ENCODE peak calls at places on chromosomes 16 and 17, in eight cellular contexts. Y is activated T-cell treated with anti-CD3 and anti-CD28 coated beads, Interleukin-2, amount 50 U/mL, for 4 hours; S is left lung; O is stimulated activated CD4-positive, alpha-beta T cell treated with anti-CD3 and anti-CD28 coated beads, Interleukin-15, amount 100 ng/mL, for 24 hours; M is neuronal stem cell; V is NCI-H1436 treated with DMSO at 0.1 percent for 48 hours; P is H7; D is kidney. N is an unnamed sample.

GRCh38 chr17:52606098-52606497 is 447.6 kb upstream of the CA10 start:
- DNase-seq in Y (no peak), S (no peak), O (no peak), M (no peak), V (no peak), P (no peak), D (no peak), N (no peak)

GRCh38 chr17:69565447-69565846 is 150.9 kb downstream of the MAP2K6 start:
- DNase-seq in Y (no peak), S (no peak), O (no peak), M (no peak), V (no peak), P (no peak), D (no peak), N (no peak)

GRCh38 chr17:33328129-33328528 is 35.0 kb upstream of the ASIC2 start:
- DNase-seq in Y (no peak), S (no peak), O (no peak), M (peak), V (no peak), P (peak), D (no peak), N (no peak)

GRCh38 chr17:82907797-82908261 is 68.0 kb upstream of the ZNF750 start:
- DNase-seq in Y (no peak), S (no peak), O (no peak), M (no peak), V (no peak), P (no peak), D (peak), N (peak)

GRCh38 chr16:75260856-75261589 is 9.6 kb upstream of the BCAR1 start:
- DNase-seq in Y (no peak), S (no peak), O (no peak), M (no peak), V (no peak), P (peak), D (peak), N (peak)

GRCh38 chr17:17897442-17897841 is 60.7 kb upstream of the SREBF1 start:
- DNase-seq in Y (no peak), S (no peak), O (no peak), M (no peak), V (no peak), P (no peak), D (no peak), N (no peak)

GRCh38 chr17:27199948-27200347 is 94.0 kb upstream of the WSB1 start:
- DNase-seq in Y (no peak), S (no peak), O (no peak), M (no peak), V (no peak), P (no peak), D (no peak), N (no peak)

GRCh38 chr16:49739381-49739780 is 116.5 kb downstream of the ZNF423 start:
- DNase-seq in Y (no peak), S (no peak), O (no peak), M (no peak), V (no peak), P (peak), D (no peak), N (no peak)

GRCh38 chr16:50621452-50621792 is 59.7 kb downstream of the SNX20 start:
- DNase-seq in Y (no peak), S (no peak), O (no peak), M (no peak), V (no peak), P (no peak), D (no peak), N (no peak)

GRCh38 chr17:28399808-28400207 is 6.2 kb downstream of the SLC46A1 start:
- DNase-seq in Y (no peak), S (no peak), O (no peak), M (no peak), V (no peak), P (no peak), D (no peak), N (no peak)

GRCh38 chr16:31277659-31278260 is 18.0 kb downstream of the ITGAM start:
- DNase-seq in Y (no peak), S (no peak), O (no peak), M (no peak), V (no peak), P (no peak), D (no peak), N (peak)

GRCh38 chr17:40559016-40559853 is 6.0 kb downstream of the CCR7 start:
- DNase-seq in Y (no peak), S (no peak), O (no peak), M (no peak), V (no peak), P (no peak), D (peak), N (peak)

GRCh38 chr17:77995146-77995852 is 36.8 kb downstream of the TNRC6C start:
- DNase-seq in Y (peak), S (no peak), O (peak), M (no peak), V (no peak), P (no peak), D (no peak), N (no peak)

GRCh38 chr16:6725634-6726331 is 606.9 kb upstream of the RBFOX1 start:
- DNase-seq in Y (no peak), S (no peak), O (no peak), M (no peak), V (no peak), P (peak), D (no peak), N (no peak)

GRCh38 chr16:81901483-81901882 is 109.8 kb downstream of the SDR42E1 start:
- DNase-seq in Y (no peak), S (no peak), O (no peak), M (no peak), V (no peak), P (no peak), D (no peak), N (no peak)

GRCh38 chr16:61936522-61936921 is 99.7 kb downstream of the CDH8 start:
- DNase-seq in Y (no peak), S (no peak), O (no peak), M (peak), V (no peak), P (peak), D (no peak), N (no peak)

GRCh38 chr16:89923640-89924297 is 627 bp downstream of the TUBB3 start:
- DNase-seq in Y (no peak), S (no peak), O (no peak), M (peak), V (no peak), P (peak), D (peak), N (peak)

GRCh38 chr16:68130520-68130919 is 45.4 kb downstream of the NFATC3 start:
- DNase-seq in Y (no peak), S (no peak), O (no peak), M (no peak), V (no peak), P (no peak), D (no peak), N (no peak)

GRCh38 chr17:45230787-45231480 is 9.2 kb downstream of the FMNL1 start:
- DNase-seq in Y (no peak), S (no peak), O (peak), M (no peak), V (no peak), P (peak), D (no peak), N (peak)

GRCh38 chr17:76434870-76435269 is 18.1 kb downstream of the UBE2O start:
- DNase-seq in Y (no peak), S (no peak), O (no peak), M (no peak), V (no peak), P (no peak), D (no peak), N (peak)

GRCh38 chr17:17153709-17154108 is 52.4 kb downstream of the PLD6 start:
- DNase-seq in Y (no peak), S (no peak), O (no peak), M (no peak), V (no peak), P (no peak), D (no peak), N (no peak)

GRCh38 chr17:46795379-46795952 is 23.0 kb downstream of the WNT3 start:
- DNase-seq in Y (no peak), S (no peak), O (no peak), M (no peak), V (no peak), P (no peak), D (no peak), N (no peak)

GRCh38 chr17:80118601-80119270 is 17.4 kb downstream of the GAA start:
- DNase-seq in Y (no peak), S (no peak), O (no peak), M (no peak), V (no peak), P (no peak), D (peak), N (peak)

GRCh38 chr17:71349908-71350600 is 770.8 kb upstream of the SOX9 start:
- DNase-seq in Y (no peak), S (no peak), O (no peak), M (no peak), V (no peak), P (no peak), D (no peak), N (no peak)

GRCh38 chr16:51161440-51162195 is 10.5 kb upstream of the SALL1 start:
- DNase-seq in Y (no peak), S (no peak), O (no peak), M (no peak), V (no peak), P (no peak), D (no peak), N (no peak)

GRCh38 chr16:64051826-64052225 is 1070.0 kb downstream of the CDH11 start:
- DNase-seq in Y (no peak), S (no peak), O (no peak), M (peak), V (no peak), P (no peak), D (no peak), N (no peak)

GRCh38 chr17:45018514-45019176 is 32.8 kb downstream of the DCAKD start:
- DNase-seq in Y (no peak), S (no peak), O (peak), M (no peak), V (no peak), P (peak), D (no peak), N (no peak)

N was measured in aorta.